ENCODE peak calls at places on chromosome 5, in four cellular contexts. G is B cell, R is astrocyte of the cerebellum, A is GM23338. L is an unnamed sample.

GRCh38 chr5:173802670-173803165 is 85.4 kb upstream of the CPEB4 start:
- DNase-seq in R (no peak), A (no peak), G (no peak), L (no peak)

GRCh38 chr5:117088176-117088575 is 513.6 kb upstream of the SEMA6A start:
- DNase-seq in A (no peak), R (no peak), G (no peak), L (no peak)

GRCh38 chr5:177310757-177311173 is 933 bp downstream of the MXD3 start:
- DNase-seq in A (peak; percentile 67), R (no peak), G (peak; percentile 68), L (no peak)

GRCh38 chr5:34849253-34849652 is 10.3 kb downstream of the TTC23L start:
- DNase-seq in A (no peak), R (no peak), G (no peak), L (no peak)

GRCh38 chr5:76456258-76456657 is 53.2 kb downstream of the IQGAP2 start:
- DNase-seq in R (no peak), A (no peak), G (no peak), L (no peak)

GRCh38 chr5:78912085-78912771 is 72.9 kb downstream of the ARSB start:
- DNase-seq in R (no peak), A (no peak), G (no peak), L (no peak)

GRCh38 chr5:88944751-88945507 is 61.9 kb upstream of the MEF2C start:
- DNase-seq in G (no peak), R (peak; percentile 12), A (no peak), L (no peak)

GRCh38 chr5:172683696-172684464 is 42.8 kb downstream of the NEURL1B start:
- DNase-seq in A (peak; percentile 65), G (peak; percentile 65), R (no peak), L (no peak)

GRCh38 chr5:5340206-5340729 is 82.2 kb upstream of the ICE1 start:
- DNase-seq in G (no peak), R (peak; percentile 91), A (peak; percentile 75), L (peak; percentile 71)

GRCh38 chr5:90055831-90056328 is 353.7 kb downstream of the CETN3 start:
- DNase-seq in G (no peak), A (peak; percentile 17), R (peak; percentile 66), L (peak; percentile 65)

GRCh38 chr5:38465045-38465444 is 91.4 kb downstream of the LIFR start:
- DNase-seq in A (no peak), R (no peak), G (no peak), L (no peak)

GRCh38 chr5:29367176-29367833 is 1826.2 kb upstream of the CDH6 start:
- DNase-seq in G (no peak), A (peak; percentile 37), R (no peak), L (no peak)

GRCh38 chr5:44245936-44246335 is 143.3 kb downstream of the FGF10 start:
- DNase-seq in A (no peak), R (no peak), G (no peak), L (no peak)

GRCh38 chr5:73412597-73412988 is 36.0 kb downstream of the FOXD1 start:
- DNase-seq in G (no peak), A (peak; percentile 20), R (no peak), L (no peak)

GRCh38 chr5:16992444-16992843 is 56.4 kb upstream of the MYO10 start:
- DNase-seq in A (no peak), G (no peak), R (peak; percentile 18), L (no peak)

GRCh38 chr5:158139161-158139560 is 280.2 kb upstream of the CLINT1 start:
- DNase-seq in A (no peak), R (no peak), G (no peak), L (no peak)

GRCh38 chr5:33328842-33329241 is 111.9 kb upstream of the TARS1 start:
- DNase-seq in R (no peak), A (no peak), G (no peak), L (no peak)

DNA sequence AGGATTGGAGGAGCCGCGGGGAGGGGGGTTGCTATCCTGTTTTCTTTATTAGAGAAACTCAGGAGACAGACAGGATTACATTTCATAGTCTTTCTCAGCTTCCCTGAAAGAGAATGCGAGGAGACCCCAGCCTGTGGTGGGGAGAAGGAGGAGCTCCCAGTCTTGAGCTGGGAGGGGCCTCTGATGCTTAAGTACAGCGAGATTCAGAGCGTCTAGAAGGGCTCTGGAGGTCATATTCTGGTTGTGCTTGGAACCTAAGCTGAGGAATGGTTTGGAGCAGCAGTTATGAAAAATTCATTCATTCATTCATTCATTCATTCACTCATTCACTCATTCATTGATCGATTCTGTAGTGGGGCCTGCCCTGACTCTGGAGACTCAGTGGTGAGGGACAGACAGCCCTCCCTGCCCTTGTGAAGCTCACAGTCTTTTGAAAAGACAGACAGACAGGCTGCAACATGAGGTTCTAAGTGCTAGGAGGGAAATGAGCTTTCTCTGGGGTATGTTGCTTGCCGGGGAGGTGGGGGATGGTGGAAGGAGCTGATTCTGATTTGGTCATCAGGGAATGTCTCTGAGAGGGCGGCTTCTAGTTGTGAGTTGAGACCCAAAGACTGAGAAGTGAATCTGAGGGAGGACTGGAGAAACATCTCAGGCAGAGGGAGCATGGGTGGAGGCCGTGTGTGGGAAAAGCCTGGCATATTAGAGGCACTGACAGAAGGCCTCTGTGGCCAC is 2.5 kb upstream of the SPRY4 start:
- DNase-seq in R (no peak), A (peak; percentile 65), G (no peak), L (no peak)
- TF ChIP-seq CTCF in R (no peak), A (no peak), G (no peak), L (no peak)

DNA sequence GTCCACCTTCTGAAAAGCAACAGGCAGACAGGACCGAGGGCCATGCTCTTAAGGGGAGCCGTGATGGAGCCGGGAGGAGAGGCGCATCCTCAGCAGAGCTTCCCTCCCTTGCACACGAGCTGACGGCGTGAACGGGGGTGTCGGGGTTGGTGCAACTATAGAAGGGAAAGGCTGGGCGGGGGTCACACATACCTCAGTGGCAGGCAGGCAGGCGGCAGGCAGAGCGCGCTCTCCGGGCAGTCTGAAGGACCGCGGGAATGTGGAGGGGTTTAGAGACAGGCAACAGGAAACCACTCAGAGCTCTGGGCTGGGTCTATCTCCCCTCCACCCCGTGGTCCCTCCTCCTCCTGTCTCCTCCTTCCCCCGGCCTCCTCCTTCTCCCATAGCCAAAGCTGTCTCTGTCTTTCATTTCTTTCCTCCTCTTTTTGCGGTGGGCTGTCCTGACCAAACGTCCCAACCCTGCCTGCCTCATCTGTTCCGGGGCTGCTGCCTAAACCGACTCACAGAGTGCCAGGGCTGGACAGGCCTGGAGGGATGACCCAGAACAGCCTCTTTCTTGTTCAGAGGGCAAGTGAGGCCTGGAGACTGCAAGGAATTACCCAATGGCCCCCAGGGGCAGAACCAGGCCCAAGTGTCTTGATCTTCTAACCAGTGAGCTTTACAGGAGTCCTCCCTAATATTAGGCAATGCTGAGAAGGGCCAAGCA is at the start of gene SPARC:
- DNase-seq in A (peak; percentile 94), R (peak; percentile 83), G (no peak), L (peak; percentile 62)
- TF ChIP-seq CTCF in A (no peak), R (no peak), G (no peak), L (no peak)

GRCh38 chr5:160090059-160090458 is 29.2 kb downstream of the PWWP2A start:
- DNase-seq in A (no peak), G (no peak), R (no peak), L (no peak)
- TF ChIP-seq CTCF in A (no peak), G (no peak), R (no peak), L (no peak)

GRCh38 chr5:95621839-95622629 is 2.1 kb downstream of the GPR150 start:
- DNase-seq in R (no peak), G (no peak), A (no peak), L (no peak)
- TF ChIP-seq CTCF in R (no peak), G (no peak), A (no peak), L (no peak)

GRCh38 chr5:125269926-125270325 is 523.5 kb upstream of the ZNF608 start:
- DNase-seq in A (no peak), G (no peak), R (no peak), L (no peak)
- TF ChIP-seq CTCF in A (no peak), G (no peak), R (no peak), L (no peak)

DNA sequence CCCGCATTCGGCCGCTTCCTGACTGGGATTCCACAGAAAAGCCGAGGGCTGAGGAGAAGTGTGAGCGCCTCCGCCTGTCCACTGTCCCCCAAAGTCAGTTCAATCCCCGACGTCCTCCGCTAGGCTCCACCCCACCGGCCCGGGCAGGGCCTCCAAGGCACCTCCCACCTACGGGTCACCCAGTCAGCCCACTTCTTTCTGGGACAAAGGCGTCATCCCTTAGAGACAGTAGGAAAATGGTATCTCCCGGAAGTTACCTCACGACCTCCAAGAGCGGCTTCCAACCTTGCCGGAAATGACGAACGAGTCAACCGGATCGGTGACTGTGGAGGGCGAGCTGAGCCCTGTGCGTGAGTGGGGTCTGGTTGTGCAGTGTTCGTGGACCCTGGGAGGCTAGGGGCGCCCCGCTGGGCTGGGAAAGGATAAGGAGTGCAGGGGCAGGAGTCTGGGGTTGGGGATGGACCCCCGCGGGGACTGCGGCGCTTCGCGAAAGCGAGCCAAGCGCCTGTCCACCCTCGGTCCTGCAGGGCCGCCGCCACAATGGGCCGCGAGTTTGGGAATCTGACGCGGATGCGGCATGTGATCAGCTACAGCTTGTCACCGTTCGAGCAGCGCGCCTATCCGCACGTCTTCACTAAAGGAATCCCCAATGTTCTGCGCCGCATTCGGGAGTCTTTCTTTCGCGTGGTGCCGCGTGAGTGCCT is at the start of the genes GDF9 and UQCRQ:
- DNase-seq in G (peak; percentile 94), R (peak; percentile 99), A (peak; percentile 100), L (peak; percentile 99)
- TF ChIP-seq CTCF in G (no peak), R (peak; percentile 39), A (no peak), L (peak; percentile 19)

DNA sequence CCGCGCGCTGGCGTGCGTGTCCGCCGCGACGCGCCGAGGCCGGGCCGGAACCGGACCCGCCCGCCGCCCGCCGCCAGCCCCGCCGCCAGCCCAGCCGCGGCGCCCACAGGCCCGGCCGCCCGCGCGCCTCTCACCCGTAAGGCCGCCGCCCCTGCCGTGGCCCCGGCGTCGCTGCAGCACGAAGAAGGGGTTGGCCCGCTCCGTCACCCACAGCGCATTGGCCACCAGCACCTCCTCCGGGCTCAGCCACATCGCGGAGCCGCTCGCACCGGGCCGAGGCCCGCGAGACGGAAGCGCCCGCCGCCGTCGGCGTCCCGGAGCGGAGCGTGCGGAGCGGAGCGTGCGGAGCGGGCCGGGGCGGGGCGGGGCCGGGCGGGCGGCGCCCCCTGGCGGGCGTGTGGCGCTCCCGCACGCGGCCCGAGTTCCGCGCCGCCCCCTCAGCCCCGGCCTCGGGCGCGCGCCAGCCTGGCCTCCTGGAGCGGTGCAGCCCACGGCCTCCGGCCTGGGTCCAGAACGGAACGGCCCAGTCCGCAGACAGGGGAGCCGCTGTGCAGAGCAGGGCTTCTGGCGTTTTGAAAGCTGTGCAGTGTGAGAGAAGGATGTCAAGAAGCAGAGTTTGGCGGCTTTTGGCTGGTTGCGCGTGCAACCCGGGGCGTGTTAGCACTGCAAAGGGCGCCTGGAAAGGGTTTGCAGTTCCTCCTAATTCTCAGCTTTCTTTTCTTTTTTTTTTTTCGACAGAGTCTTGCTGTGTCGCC is at the start of gene TBC1D9B:
- DNase-seq in G (peak; percentile 64), R (no peak), A (peak; percentile 83), L (no peak)
- TF ChIP-seq CTCF in G (no peak), R (peak; percentile 4), A (no peak), L (no peak)